ENCODE peak calls at places on chromosomes 2 and 18, in six cellular contexts. Q is sciatic nerve; N is tibial artery; W is activated CD4-positive, alpha-beta T cell treated with anti-CD3 and anti-CD28 coated beads, Interleukin-2, amount 10 ng/mL, durations not matched to agents 7 days and 5 days; L is GM04503; E is GF-D8. P is an unnamed sample.

GRCh38 chr18:7395566-7395965 is 164.7 kb downstream of the LRRC30 start:
- DNase-seq in L (no peak), Q (no peak), E (no peak), W (no peak), N (no peak), P (no peak)

GRCh38 chr2:184875911-184876310 is 277.6 kb downstream of the ZNF804A start:
- DNase-seq in L (no peak), N (no peak), W (no peak), E (no peak), Q (no peak), P (no peak)

GRCh38 chr2:21317131-21317530 is 193.4 kb downstream of the TDRD15 start:
- DNase-seq in E (no peak), W (peak), N (peak), L (no peak), Q (peak), P (no peak)

GRCh38 chr2:224774735-224775134 is 58.6 kb upstream of the CCDC195 start:
- DNase-seq in Q (no peak), L (no peak), N (no peak), E (no peak), W (no peak), P (no peak)

GRCh38 chr18:9661564-9661963 is 46.5 kb upstream of the RAB31 start:
- DNase-seq in Q (no peak), L (no peak), E (no peak), N (no peak), W (no peak), P (no peak)

GRCh38 chr2:158214431-158214830 is 112.8 kb downstream of the UPP2 start:
- DNase-seq in Q (no peak), L (no peak), N (no peak), W (no peak), E (no peak), P (no peak)

GRCh38 chr2:119491776-119492525 is 32.3 kb downstream of the SCTR start:
- DNase-seq in E (no peak), N (no peak), W (no peak), L (peak), Q (no peak), P (no peak)

GRCh38 chr18:55582325-55582724 is 5.7 kb downstream of the TCF4 start:
- DNase-seq in E (no peak), L (no peak), Q (no peak), W (no peak), N (no peak), P (no peak)

GRCh38 chr2:70258532-70258875 is 567 bp downstream of the PCYOX1 start:
- DNase-seq in L (no peak), N (peak), W (no peak), Q (peak), E (no peak), P (peak)

GRCh38 chr18:50751490-50751889 is 68.3 kb downstream of the MRO start:
- DNase-seq in L (no peak), N (no peak), E (no peak), Q (no peak), W (no peak), P (no peak)

GRCh38 chr2:201194097-201194496 is 11.2 kb downstream of the CASP10 start:
- DNase-seq in N (no peak), L (no peak), Q (no peak), W (no peak), E (no peak), P (no peak)

GRCh38 chr2:205087862-205088261 is 542.6 kb downstream of the PARD3B start:
- DNase-seq in W (no peak), Q (no peak), L (no peak), N (no peak), E (no peak), P (no peak)

P was measured in aorta.